ENCODE peak calls at places on chromosomes 3 and 15, in five cellular contexts. One of them, this sample, is unnamed.

GRCh38 chr15:49991587-49991986 is 127.4 kb downstream of the ATP8B4 start:
- DNase-seq in GM12878: no peak
- DNase-seq in WTC11: no peak
- DNase-seq in HepG2: no peak
- DNase-seq in H1: no peak
- DNase-seq in this sample: no peak

GRCh38 chr3:24830230-24831152 is 335.8 kb upstream of the THRB start:
- DNase-seq in GM12878: no peak
- DNase-seq in WTC11: peak; percentile 21
- DNase-seq in HepG2: no peak
- DNase-seq in H1: peak; percentile 54
- DNase-seq in this sample: no peak

GRCh38 chr3:187954486-187955075 is 199.4 kb upstream of the LPP start:
- DNase-seq in GM12878: no peak
- DNase-seq in WTC11: no peak
- DNase-seq in HepG2: no peak
- DNase-seq in H1: no peak
- DNase-seq in this sample: no peak

GRCh38 chr15:42144841-42145375 is 11.5 kb downstream of the PLA2G4F start:
- DNase-seq in GM12878: no peak
- DNase-seq in WTC11: peak; percentile 1
- DNase-seq in HepG2: no peak
- DNase-seq in H1: no peak
- DNase-seq in this sample: no peak

GRCh38 chr3:4907647-4908046 is 71.6 kb upstream of the BHLHE40 start:
- DNase-seq in GM12878: no peak
- DNase-seq in WTC11: no peak
- DNase-seq in HepG2: no peak
- DNase-seq in H1: no peak
- DNase-seq in this sample: no peak

GRCh38 chr3:119279101-119279554 is 15.1 kb upstream of the ARHGAP31 start:
- DNase-seq in GM12878: no peak
- DNase-seq in WTC11: no peak
- DNase-seq in HepG2: no peak
- DNase-seq in H1: no peak
- DNase-seq in this sample: no peak

GRCh38 chr15:78306176-78306774 is 6.9 kb upstream of the SKIC8 start:
- DNase-seq in GM12878: no peak
- DNase-seq in WTC11: no peak
- DNase-seq in HepG2: no peak
- DNase-seq in H1: no peak
- DNase-seq in this sample: peak; percentile 73

GRCh38 chr3:187943677-187944390 is 198.6 kb upstream of the BCL6 start:
- DNase-seq in GM12878: no peak
- DNase-seq in WTC11: no peak
- DNase-seq in HepG2: peak; percentile 22
- DNase-seq in H1: no peak
- DNase-seq in this sample: no peak

GRCh38 chr3:70861234-70861633 is 548.8 kb upstream of the MDFIC2 start:
- DNase-seq in GM12878: no peak
- DNase-seq in WTC11: no peak
- DNase-seq in HepG2: no peak
- DNase-seq in H1: no peak
- DNase-seq in this sample: no peak

GRCh38 chr15:46178138-46178537 is 543.3 kb downstream of the SQOR start:
- DNase-seq in GM12878: no peak
- DNase-seq in WTC11: no peak
- DNase-seq in HepG2: no peak
- DNase-seq in H1: no peak
- DNase-seq in this sample: no peak

GRCh38 chr3:179179979-179180758 is 32.0 kb downstream of the PIK3CA start:
- DNase-seq in GM12878: no peak
- DNase-seq in WTC11: no peak
- DNase-seq in HepG2: no peak
- DNase-seq in H1: no peak
- DNase-seq in this sample: no peak

GRCh38 chr3:29178809-29179793 is 101.8 kb upstream of the RBMS3 start:
- DNase-seq in GM12878: no peak
- DNase-seq in WTC11: no peak
- DNase-seq in HepG2: no peak
- DNase-seq in H1: no peak
- DNase-seq in this sample: no peak

GRCh38 chr15:27770769-27771554 is 328.2 kb downstream of the OCA2 start:
- DNase-seq in GM12878: no peak
- DNase-seq in WTC11: no peak
- DNase-seq in HepG2: no peak
- DNase-seq in H1: no peak
- DNase-seq in this sample: no peak

GRCh38 chr15:31271224-31271635 is 55.4 kb upstream of the KLF13 start:
- DNase-seq in GM12878: no peak
- DNase-seq in WTC11: no peak
- DNase-seq in HepG2: no peak
- DNase-seq in H1: peak; percentile 29
- DNase-seq in this sample: no peak

GRCh38 chr3:89690649-89691048 is 583.2 kb downstream of the EPHA3 start:
- DNase-seq in GM12878: no peak
- DNase-seq in WTC11: no peak
- DNase-seq in HepG2: no peak
- DNase-seq in H1: no peak
- DNase-seq in this sample: no peak

GRCh38 chr3:160027541-160028195 is 39.0 kb downstream of the IL12A start:
- DNase-seq in GM12878: peak; percentile 55
- DNase-seq in WTC11: no peak
- DNase-seq in HepG2: no peak
- DNase-seq in H1: no peak
- DNase-seq in this sample: no peak

GRCh38 chr3:15903164-15903563 is 105.4 kb upstream of the ANKRD28 start:
- DNase-seq in GM12878: no peak
- DNase-seq in WTC11: no peak
- DNase-seq in HepG2: no peak
- DNase-seq in H1: no peak
- DNase-seq in this sample: no peak

GRCh38 chr3:128360243-128360642 is 106.4 kb downstream of the DNAJB8 start:
- DNase-seq in GM12878: no peak
- DNase-seq in WTC11: no peak
- DNase-seq in HepG2: peak; percentile 33
- DNase-seq in H1: no peak
- DNase-seq in this sample: no peak

GRCh38 chr3:21729888-21730459 is 21.0 kb downstream of the ZNF385D start:
- DNase-seq in GM12878: no peak
- DNase-seq in WTC11: no peak
- DNase-seq in HepG2: no peak
- DNase-seq in H1: no peak
- DNase-seq in this sample: no peak

GRCh38 chr15:40192942-40193341 is 32.1 kb downstream of the BUB1B start:
- DNase-seq in GM12878: no peak
- DNase-seq in WTC11: no peak
- DNase-seq in HepG2: no peak
- DNase-seq in H1: no peak
- DNase-seq in this sample: no peak

GRCh38 chr15:44102675-44103254 is 92.3 kb downstream of the FRMD5 start:
- DNase-seq in GM12878: no peak
- DNase-seq in WTC11: no peak
- DNase-seq in HepG2: peak; percentile 75
- DNase-seq in H1: no peak
- DNase-seq in this sample: no peak

DNA sequence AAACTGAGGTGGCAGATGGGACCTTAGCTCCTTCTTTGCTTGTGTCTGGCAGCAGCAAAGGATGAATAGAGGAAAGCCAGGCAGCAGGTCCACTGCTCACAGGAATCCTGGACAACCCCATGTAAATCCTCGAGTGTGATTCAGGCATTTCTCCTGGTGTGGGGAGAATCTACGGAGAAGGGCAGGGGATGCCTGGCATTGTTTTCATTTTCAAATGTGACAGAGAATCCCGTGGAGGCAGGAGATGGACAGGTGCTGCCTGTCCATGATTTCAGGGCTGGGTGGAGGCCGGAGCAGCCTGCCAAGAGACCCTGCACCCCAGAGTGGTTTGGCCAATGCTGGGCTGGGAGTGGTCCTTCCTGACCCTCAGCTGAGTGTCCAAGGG is 1.7 kb downstream of the HRH1 start:
- DNase-seq in GM12878: no peak
- DNase-seq in WTC11: no peak
- DNase-seq in HepG2: no peak
- DNase-seq in H1: no peak
- DNase-seq in this sample: no peak
- TF ChIP-seq ATF2 in GM12878: no peak
- TF ChIP-seq ATF2 in WTC11: no peak
- TF ChIP-seq ATF2 in HepG2: no peak
- TF ChIP-seq ATF2 in H1: no peak
- TF ChIP-seq ATF2 in this sample: no peak

GRCh38 chr15:99019558-99020540 is 12.3 kb upstream of the PGPEP1L start:
- DNase-seq in GM12878: no peak
- DNase-seq in WTC11: no peak
- DNase-seq in HepG2: peak; percentile 21
- DNase-seq in H1: peak; percentile 11
- DNase-seq in this sample: no peak

GRCh38 chr15:99015677-99016568 is 8.3 kb upstream of the PGPEP1L start:
- DNase-seq in GM12878: no peak
- DNase-seq in WTC11: peak; percentile 50
- DNase-seq in HepG2: no peak
- DNase-seq in H1: peak; percentile 76
- DNase-seq in this sample: no peak

GRCh38 chr15:99017322-99017701 is 9.7 kb upstream of the PGPEP1L start:
- DNase-seq in GM12878: no peak
- DNase-seq in WTC11: no peak
- DNase-seq in HepG2: no peak
- DNase-seq in H1: no peak
- DNase-seq in this sample: no peak

GRCh38 chr15:99014803-99015676 is 7.4 kb upstream of the PGPEP1L start:
- DNase-seq in GM12878: no peak
- DNase-seq in WTC11: peak; percentile 85
- DNase-seq in HepG2: peak; percentile 28
- DNase-seq in H1: peak; percentile 85
- DNase-seq in this sample: peak; percentile 44

DNA sequence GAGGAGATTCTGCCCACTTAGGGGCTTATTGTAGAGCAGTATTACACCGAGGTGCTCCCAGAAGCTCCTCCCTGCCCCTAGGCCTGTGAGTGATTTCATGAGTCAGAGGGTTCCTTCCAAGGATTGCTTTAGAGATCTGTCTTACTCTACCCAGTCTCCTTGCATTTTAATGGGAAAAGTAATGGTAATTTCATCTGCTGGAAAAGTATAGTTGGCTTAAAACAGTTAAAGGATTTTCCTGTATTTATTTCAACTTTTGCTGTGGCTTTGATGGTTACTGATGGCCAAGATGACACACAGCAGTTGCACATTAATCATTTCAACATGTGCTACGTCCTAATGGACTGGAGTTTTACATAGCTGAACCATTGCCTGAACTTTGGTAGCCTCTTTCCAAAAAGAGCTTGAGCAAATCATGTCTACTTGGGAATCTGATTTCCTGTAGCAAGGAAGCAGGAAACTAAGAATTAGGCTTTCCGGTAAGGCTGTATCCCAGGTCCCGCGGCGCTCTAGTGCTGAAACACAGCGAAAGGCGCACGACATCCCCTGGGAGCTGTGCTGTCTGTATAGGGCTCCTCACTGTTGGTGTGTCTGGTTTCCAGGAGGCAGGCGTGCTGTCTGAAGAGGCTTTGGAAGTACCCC is 9.2 kb upstream of the PGPEP1L start:
- DNase-seq in GM12878: no peak
- DNase-seq in WTC11: no peak
- DNase-seq in HepG2: no peak
- DNase-seq in H1: peak; percentile 41
- DNase-seq in this sample: no peak
- TF ChIP-seq ATF2 in GM12878: no peak
- TF ChIP-seq ATF2 in WTC11: no peak
- TF ChIP-seq ATF2 in HepG2: no peak
- TF ChIP-seq ATF2 in H1: no peak
- TF ChIP-seq ATF2 in this sample: no peak

GRCh38 chr3:47613723-47614122 is 35.1 kb upstream of the CSPG5 start:
- DNase-seq in GM12878: no peak
- DNase-seq in WTC11: no peak
- DNase-seq in HepG2: no peak
- DNase-seq in H1: no peak
- DNase-seq in this sample: no peak

GRCh38 chr3:47612879-47613278 is 34.2 kb upstream of the CSPG5 start:
- DNase-seq in GM12878: no peak
- DNase-seq in WTC11: no peak
- DNase-seq in HepG2: no peak
- DNase-seq in H1: no peak
- DNase-seq in this sample: no peak

GRCh38 chr3:47612178-47612577 is 33.5 kb upstream of the CSPG5 start:
- DNase-seq in GM12878: no peak
- DNase-seq in WTC11: no peak
- DNase-seq in HepG2: no peak
- DNase-seq in H1: no peak
- DNase-seq in this sample: no peak

GRCh38 chr3:47614788-47615187 is 36.1 kb upstream of the CSPG5 start:
- DNase-seq in GM12878: no peak
- DNase-seq in WTC11: no peak
- DNase-seq in HepG2: no peak
- DNase-seq in H1: no peak
- DNase-seq in this sample: no peak

GRCh38 chr3:47617061-47618010 is 38.7 kb upstream of the CSPG5 start:
- DNase-seq in GM12878: no peak
- DNase-seq in WTC11: no peak
- DNase-seq in HepG2: peak; percentile 6
- DNase-seq in H1: no peak
- DNase-seq in this sample: no peak
- TF ChIP-seq ATF2 in GM12878: no peak
- TF ChIP-seq ATF2 in WTC11: no peak
- TF ChIP-seq ATF2 in HepG2: no peak
- TF ChIP-seq ATF2 in H1: no peak
- TF ChIP-seq ATF2 in this sample: no peak

GRCh38 chr3:197111685-197112084 is 82.1 kb upstream of the MELTF start:
- DNase-seq in GM12878: no peak
- DNase-seq in WTC11: no peak
- DNase-seq in HepG2: no peak
- DNase-seq in H1: no peak
- DNase-seq in this sample: no peak

GRCh38 chr3:197114007-197114406 is 84.4 kb upstream of the MELTF start:
- DNase-seq in GM12878: no peak
- DNase-seq in WTC11: no peak
- DNase-seq in HepG2: no peak
- DNase-seq in H1: no peak
- DNase-seq in this sample: no peak

GRCh38 chr3:197122394-197122793 is 92.8 kb upstream of the MELTF start:
- DNase-seq in GM12878: no peak
- DNase-seq in WTC11: no peak
- DNase-seq in HepG2: no peak
- DNase-seq in H1: no peak
- DNase-seq in this sample: no peak

GRCh38 chr3:197117107-197117506 is 87.5 kb upstream of the MELTF start:
- DNase-seq in GM12878: peak; percentile 5
- DNase-seq in WTC11: no peak
- DNase-seq in HepG2: no peak
- DNase-seq in H1: no peak
- DNase-seq in this sample: no peak
- TF ChIP-seq ATF2 in GM12878: no peak
- TF ChIP-seq ATF2 in WTC11: no peak
- TF ChIP-seq ATF2 in HepG2: no peak
- TF ChIP-seq ATF2 in H1: no peak
- TF ChIP-seq ATF2 in this sample: no peak

GRCh38 chr3:114406286-114406685 is 112.5 kb downstream of the TIGIT start:
- DNase-seq in GM12878: no peak
- DNase-seq in WTC11: no peak
- DNase-seq in HepG2: no peak
- DNase-seq in H1: no peak
- DNase-seq in this sample: no peak
- TF ChIP-seq ATF2 in GM12878: no peak
- TF ChIP-seq ATF2 in WTC11: no peak
- TF ChIP-seq ATF2 in HepG2: no peak
- TF ChIP-seq ATF2 in H1: no peak
- TF ChIP-seq ATF2 in this sample: no peak